ENCODE peak calls at places on chromosomes 12 and 14, in seven cellular contexts. M is left cardiac atrium, H is H7, X is NCI-H524, L is T-helper 1 cell, I is frontal cortex, O is testis. E is an unnamed sample.
A peak's percentile ranks its signal among the peaks of the same experiment; 100 is the strongest.

GRCh38 chr12:104294845-104295674 is 8.5 kb upstream of the EID3 start:
- DNase-seq in X (no peak), O (no peak), L (no peak), I (no peak), M (no peak), H (no peak), E (no peak)

GRCh38 chr14:74964787-74965769 is 9.7 kb upstream of the PGF start:
- DNase-seq in M (no peak), L (no peak), I (no peak), X (no peak), O (no peak), H (no peak), E (peak; percentile 42)

GRCh38 chr12:14256555-14257169 is 108.8 kb upstream of the ATF7IP start:
- DNase-seq in H (peak; percentile 50), O (peak; percentile 88), X (peak; percentile 50), M (peak; percentile 85), L (peak; percentile 58), I (no peak), E (peak; percentile 89)

GRCh38 chr14:51491776-51492175 is 159.9 kb upstream of the FRMD6 start:
- DNase-seq in M (no peak), O (no peak), I (no peak), L (no peak), H (no peak), X (no peak), E (no peak)

GRCh38 chr12:21476949-21477348 is 24.5 kb downstream of the RECQL start:
- DNase-seq in X (no peak), O (no peak), M (no peak), I (no peak), H (no peak), L (no peak), E (peak; percentile 8)

GRCh38 chr14:99768381-99768780 is 24.8 kb upstream of the EML1 start:
- DNase-seq in O (no peak), I (no peak), M (no peak), L (no peak), H (peak; percentile 52), X (no peak), E (peak; percentile 80)

GRCh38 chr14:74569826-74570591 is 42.0 kb downstream of the LTBP2 start:
- DNase-seq in M (no peak), I (no peak), H (no peak), O (no peak), X (no peak), L (no peak), E (no peak)

GRCh38 chr12:89539425-89540117 is 13.7 kb upstream of the POC1B start:
- DNase-seq in I (no peak), H (no peak), X (no peak), O (no peak), L (no peak), M (no peak), E (no peak)

GRCh38 chr14:58362798-58363412 is 32.8 kb upstream of the TOMM20L start:
- DNase-seq in O (no peak), L (no peak), M (no peak), H (peak; percentile 13), I (no peak), X (peak; percentile 35), E (peak; percentile 16)

GRCh38 chr14:76876076-76876475 is 49.9 kb downstream of the LRRC74A start:
- DNase-seq in M (peak; percentile 53), X (peak; percentile 77), L (peak; percentile 27), O (peak; percentile 79), H (peak; percentile 92), I (peak; percentile 62), E (peak; percentile 67)

GRCh38 chr12:102876883-102877282 is 40.2 kb downstream of the PAH start:
- DNase-seq in M (no peak), X (no peak), O (no peak), H (peak; percentile 31), I (no peak), L (no peak), E (no peak)

GRCh38 chr12:25040593-25040992 is 91.7 kb upstream of the BCAT1 start:
- DNase-seq in L (no peak), H (no peak), M (no peak), O (no peak), X (no peak), I (no peak), E (no peak)

GRCh38 chr14:34302654-34303053 is 159.4 kb downstream of the SPTSSA start:
- DNase-seq in H (no peak), X (no peak), I (no peak), O (no peak), L (no peak), M (no peak), E (no peak)

GRCh38 chr12:129696952-129697351 is 206.9 kb downstream of the TMEM132D start:
- DNase-seq in H (no peak), X (no peak), I (no peak), O (no peak), M (no peak), L (no peak), E (peak; percentile 19)

GRCh38 chr14:100078997-100079561 is 13.9 kb downstream of the EVL start:
- DNase-seq in L (peak; percentile 78), O (peak; percentile 16), M (peak; percentile 31), I (no peak), H (peak; percentile 77), X (no peak), E (peak; percentile 84)

E was measured in AG10803.